ENCODE peak calls at places on chromosomes 16 and 17, in seven cellular contexts. N is K562, X is H1, C is SK-N-SH, T is GM12878, F is HepG2, Q is HCT116. H is an unnamed sample.

GRCh38 chr17:29451338-29451737 is 61.2 kb downstream of the TAOK1 start:
- DNase-seq in N (no peak), X (no peak), C (no peak), T (no peak), F (no peak), Q (no peak), H (no peak)

GRCh38 chr17:77107506-77108433 is 33.0 kb upstream of the SEC14L1 start:
- DNase-seq in N (peak; percentile 62), X (no peak), C (no peak), T (peak; percentile 94), F (no peak), Q (no peak), H (no peak)

GRCh38 chr17:68011199-68011665 is 15.0 kb upstream of the C17orf58 start:
- DNase-seq in N (peak; percentile 84), X (peak; percentile 92), C (peak; percentile 78), T (no peak), F (peak; percentile 39), Q (no peak), H (no peak)

GRCh38 chr17:44672479-44673093 is 16.3 kb downstream of the MEIOC start:
- DNase-seq in N (peak; percentile 22), X (no peak), C (peak; percentile 34), T (no peak), F (peak; percentile 27), Q (peak; percentile 18), H (peak; percentile 52)

GRCh38 chr17:75764711-75765421 is at the start of gene GALK1:
- DNase-seq in N (peak; percentile 85), X (peak; percentile 82), C (peak; percentile 98), T (no peak), F (peak; percentile 59), Q (no peak), H (peak; percentile 82)

GRCh38 chr16:70646260-70647241 is at the start of gene IL34:
- DNase-seq in N (no peak), X (no peak), C (peak; percentile 77), T (no peak), F (no peak), Q (no peak), H (no peak)

GRCh38 chr17:58615768-58616659 is 75.8 kb downstream of the TEX14 start:
- DNase-seq in N (no peak), X (no peak), C (no peak), T (peak; percentile 71), F (no peak), Q (no peak), H (no peak)

GRCh38 chr16:57764341-57765159 is 29.0 kb downstream of the KATNB1 start:
- DNase-seq in N (peak; percentile 97), X (peak; percentile 80), C (peak; percentile 93), T (peak; percentile 3), F (peak; percentile 46), Q (peak; percentile 90), H (peak; percentile 23)

GRCh38 chr17:56771975-56772374 is 61.7 kb downstream of the C17orf67 start:
- DNase-seq in N (no peak), X (no peak), C (no peak), T (no peak), F (no peak), Q (no peak), H (no peak)

GRCh38 chr17:29958947-29959657 is 17.7 kb downstream of the EFCAB5 start:
- DNase-seq in N (no peak), X (no peak), C (no peak), T (no peak), F (no peak), Q (no peak), H (no peak)

GRCh38 chr16:26673011-26673410 is 393.7 kb upstream of the C16orf82 start:
- DNase-seq in N (no peak), X (no peak), C (no peak), T (no peak), F (no peak), Q (no peak), H (no peak)

GRCh38 chr17:14840616-14841231 is 424.4 kb downstream of the PMP22 start:
- DNase-seq in N (no peak), X (no peak), C (no peak), T (no peak), F (no peak), Q (no peak), H (no peak)

GRCh38 chr16:67959520-67959919 is 8.9 kb downstream of the SLC12A4 start:
- DNase-seq in N (peak; percentile 71), X (no peak), C (no peak), T (no peak), F (no peak), Q (no peak), H (no peak)

GRCh38 chr17:77235370-77236080 is 94.8 kb downstream of the SEC14L1 start:
- DNase-seq in N (no peak), X (no peak), C (peak; percentile 71), T (peak; percentile 34), F (no peak), Q (no peak), H (no peak)

GRCh38 chr17:77127735-77128361 is 12.9 kb upstream of the SEC14L1 start:
- DNase-seq in N (peak; percentile 51), X (no peak), C (no peak), T (no peak), F (no peak), Q (no peak), H (no peak)

GRCh38 chr17:74840989-74841666 is 18.6 kb downstream of the GRIN2C start:
- DNase-seq in N (peak; percentile 53), X (no peak), C (no peak), T (no peak), F (peak; percentile 28), Q (no peak), H (no peak)

GRCh38 chr16:81610144-81610842 is 165.7 kb downstream of the CMIP start:
- DNase-seq in N (no peak), X (no peak), C (peak; percentile 87), T (no peak), F (no peak), Q (no peak), H (no peak)

GRCh38 chr17:12911241-12911640 is 106.6 kb downstream of the ELAC2 start:
- DNase-seq in N (no peak), X (no peak), C (no peak), T (no peak), F (no peak), Q (no peak), H (no peak)

GRCh38 chr17:17842111-17842876 is 5.5 kb upstream of the SREBF1 start:
- DNase-seq in N (no peak), X (no peak), C (no peak), T (no peak), F (no peak), Q (no peak), H (no peak)

GRCh38 chr16:5578980-5579379 is 481.4 kb upstream of the EEF2KMT start:
- DNase-seq in N (no peak), X (no peak), C (no peak), T (no peak), F (no peak), Q (no peak), H (no peak)

GRCh38 chr17:72591500-72592241 is 470.9 kb downstream of the SOX9 start:
- DNase-seq in N (no peak), X (peak; percentile 60), C (peak; percentile 78), T (no peak), F (peak; percentile 28), Q (no peak), H (no peak)

GRCh38 chr17:35486920-35487727 is 38.6 kb upstream of the SLFN13 start:
- DNase-seq in N (peak; percentile 41), X (peak; percentile 55), C (no peak), T (peak; percentile 23), F (no peak), Q (no peak), H (peak; percentile 40)
- TF ChIP-seq JUND in N (no peak), X (no peak), C (no peak), T (no peak), F (no peak), Q (no peak), H (no peak)

DNA sequence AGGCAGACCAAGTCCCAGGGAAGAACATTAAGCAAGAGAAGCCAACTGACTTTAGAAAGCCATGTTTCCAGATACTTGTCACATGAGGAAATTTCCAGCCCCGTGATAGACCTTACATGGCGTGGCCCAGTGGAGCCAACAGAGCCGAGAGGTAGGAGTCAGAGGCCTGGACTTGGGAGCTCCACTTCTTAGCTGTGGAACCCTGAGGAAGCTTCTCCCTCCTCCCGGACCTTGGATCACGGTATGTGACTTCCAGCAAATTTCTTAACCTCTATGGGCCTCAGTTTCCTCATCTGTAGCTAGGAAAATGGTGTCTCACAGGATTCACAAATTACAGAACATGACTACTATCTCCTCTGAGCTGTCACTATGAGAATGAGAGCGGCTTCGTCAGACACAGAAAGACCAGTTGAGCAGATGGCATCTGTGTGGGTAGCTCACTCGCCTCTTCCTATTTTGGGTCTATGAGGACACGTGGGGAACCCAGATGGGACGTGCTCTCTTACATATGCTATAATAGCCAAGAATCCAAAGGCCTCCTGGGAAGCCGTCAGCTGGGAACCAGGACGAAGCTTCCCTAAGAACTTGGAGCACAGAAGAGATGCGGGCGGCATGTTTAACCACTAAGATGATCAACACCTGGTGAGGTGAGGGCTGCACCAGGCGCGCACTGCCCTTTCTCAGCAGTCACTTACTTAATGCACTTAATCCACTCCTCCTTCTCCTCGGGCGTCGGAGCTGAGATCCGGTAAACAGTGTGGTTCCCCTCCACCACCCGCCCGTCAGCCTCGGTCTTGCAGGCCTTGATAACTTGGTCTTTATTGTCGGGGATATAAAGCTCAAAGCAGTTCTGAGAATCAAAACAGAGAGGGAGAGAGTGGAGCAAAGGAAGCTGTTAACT is 102.3 kb downstream of the CYTH1 start:
- DNase-seq in N (no peak), X (no peak), C (no peak), T (no peak), F (no peak), Q (no peak), H (no peak)
- TF ChIP-seq JUND in N (no peak), X (no peak), C (no peak), T (no peak), F (no peak), Q (no peak), H (no peak)

DNA sequence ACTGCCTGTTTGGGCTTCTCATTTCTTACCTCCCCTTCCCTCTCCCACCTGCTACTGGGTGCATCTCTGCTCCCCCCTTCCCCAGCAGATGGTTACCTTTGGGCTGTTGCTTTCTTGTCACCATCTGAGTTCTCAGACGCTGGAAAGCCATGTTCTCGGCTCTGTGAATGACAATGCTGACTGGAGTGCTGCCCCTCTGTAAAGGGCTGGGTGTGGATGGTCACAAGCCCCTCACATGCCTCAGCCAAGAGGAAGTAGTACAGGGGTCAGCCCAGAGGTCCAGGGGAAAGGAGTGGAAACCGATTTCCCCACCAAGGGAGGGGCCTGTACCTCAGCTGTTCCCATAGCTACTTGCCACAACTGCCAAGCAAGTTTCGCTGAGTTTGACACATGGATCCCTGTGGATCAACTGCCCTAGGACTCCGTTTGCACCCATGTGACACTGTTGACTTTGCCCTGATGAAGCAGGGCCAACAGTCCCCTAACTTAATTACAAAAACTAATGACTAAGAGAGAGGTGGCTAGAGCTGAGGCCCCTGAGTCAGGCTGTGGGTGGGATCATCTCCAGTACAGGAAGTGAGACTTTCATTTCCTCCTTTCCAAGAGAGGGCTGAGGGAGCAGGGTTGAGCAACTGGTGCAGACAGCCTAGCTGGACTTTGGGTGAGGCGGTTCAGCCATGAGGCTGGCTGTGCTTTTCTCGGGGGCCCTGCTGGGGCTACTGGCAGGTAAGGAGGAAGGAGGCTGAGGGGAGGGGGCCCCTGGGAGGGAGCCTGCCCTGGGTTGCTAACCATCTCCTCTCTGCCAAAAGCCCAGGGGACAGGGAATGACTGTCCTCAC is at the start of gene CD68:
- DNase-seq in N (peak; percentile 83), X (peak; percentile 77), C (peak; percentile 58), T (no peak), F (peak; percentile 93), Q (peak; percentile 71), H (no peak)
- TF ChIP-seq JUND in N (no peak), X (no peak), C (peak; percentile 65), T (no peak), F (no peak), Q (no peak), H (peak; percentile 24)

GRCh38 chr16:85465328-85466307 is 147.5 kb upstream of the GSE1 start:
- DNase-seq in N (no peak), X (no peak), C (peak; percentile 90), T (no peak), F (peak; percentile 56), Q (no peak), H (peak; percentile 100)
- TF ChIP-seq JUND in N (no peak), X (no peak), C (no peak), T (no peak), F (no peak), Q (no peak), H (no peak)